ENCODE peak calls at places on chromosomes 12 and 14, in five cellular contexts. U is activated naive CD8-positive, alpha-beta T cell treated with anti-CD3 and anti-CD28 coated beads for 36 hours; L is globus pallidus; I is HTR-8/SVneo; E is choroid plexus epithelial cell. G is an unnamed sample.

GRCh38 chr14:88470542-88471440 is 84.0 kb downstream of the PTPN21 start:
- DNase-seq in U (no peak), L (no peak), I (no peak), E (peak; percentile 17), G (no peak)

GRCh38 chr12:2179953-2180736 is 127.4 kb downstream of the CACNA1C start:
- DNase-seq in U (no peak), L (no peak), I (peak; percentile 69), E (peak; percentile 83), G (peak; percentile 10)

GRCh38 chr12:120639771-120640721 is at the start of gene CABP1:
- DNase-seq in U (peak; percentile 80), L (no peak), I (peak; percentile 54), E (no peak), G (peak; percentile 59)

GRCh38 chr12:117031843-117032592 is 67.2 kb downstream of the TESC start:
- DNase-seq in U (no peak), L (no peak), I (no peak), E (no peak), G (no peak)

GRCh38 chr12:121608301-121608700 is 18.0 kb upstream of the ORAI1 start:
- DNase-seq in U (no peak), L (no peak), I (no peak), E (no peak), G (no peak)

GRCh38 chr12:102106905-102107304 is 13.0 kb downstream of the NUP37 start:
- DNase-seq in U (no peak), L (no peak), I (no peak), E (no peak), G (no peak)

GRCh38 chr14:56199095-56199975 is 81.1 kb downstream of the PELI2 start:
- DNase-seq in U (no peak), L (no peak), I (no peak), E (peak; percentile 99), G (peak; percentile 22)

GRCh38 chr14:99067141-99067920 is 204.7 kb downstream of the BCL11B start:
- DNase-seq in U (no peak), L (no peak), I (no peak), E (no peak), G (no peak)

GRCh38 chr14:95437715-95438114 is 78.7 kb downstream of the SYNE3 start:
- DNase-seq in U (no peak), L (no peak), I (no peak), E (no peak), G (no peak)

GRCh38 chr12:30796508-30796780 is 41.7 kb upstream of the CAPRIN2 start:
- DNase-seq in U (peak; percentile 12), L (no peak), I (peak; percentile 75), E (peak; percentile 62), G (peak; percentile 6)

GRCh38 chr12:32821293-32822089 is 65.8 kb upstream of the YARS2 start:
- DNase-seq in U (no peak), L (no peak), I (peak; percentile 13), E (peak; percentile 71), G (no peak)

GRCh38 chr14:104954746-104955395 is 23.3 kb downstream of the AHNAK2 start:
- DNase-seq in U (no peak), L (no peak), I (no peak), E (no peak), G (no peak)

GRCh38 chr12:123062682-123063426 is 82.4 kb downstream of the ARL6IP4 start:
- DNase-seq in U (no peak), L (no peak), I (peak; percentile 58), E (peak; percentile 83), G (no peak)

GRCh38 chr12:84174115-84174514 is 738.5 kb downstream of the SLC6A15 start:
- DNase-seq in U (no peak), L (no peak), I (no peak), E (no peak), G (no peak)

GRCh38 chr14:101288436-101289229 is 272.7 kb upstream of the DIO3 start:
- DNase-seq in U (no peak), L (no peak), I (no peak), E (peak; percentile 0), G (peak; percentile 3)

GRCh38 chr12:42663621-42664020 is 74.1 kb upstream of the PRICKLE1 start:
- DNase-seq in U (no peak), L (no peak), I (no peak), E (no peak), G (no peak)

GRCh38 chr12:23066095-23066494 is 441.1 kb downstream of the ETNK1 start:
- DNase-seq in U (no peak), L (no peak), I (no peak), E (no peak), G (no peak)

GRCh38 chr12:114064497-114064896 is 98.4 kb upstream of the RBM19 start:
- DNase-seq in U (no peak), L (no peak), I (no peak), E (no peak), G (no peak)

GRCh38 chr12:98352218-98352811 is 163.1 kb upstream of the TMPO start:
- DNase-seq in U (no peak), L (no peak), I (peak; percentile 58), E (peak; percentile 89), G (no peak)

GRCh38 chr12:43069768-43070221 is 480.2 kb upstream of the PRICKLE1 start:
- DNase-seq in U (no peak), L (no peak), I (no peak), E (peak; percentile 31), G (peak; percentile 2)

GRCh38 chr14:73752297-73752992 is 38.3 kb upstream of the PNMA1 start:
- DNase-seq in U (no peak), L (no peak), I (peak; percentile 87), E (peak; percentile 67), G (peak; percentile 90)

GRCh38 chr12:53803703-53804102 is 51.9 kb upstream of the CISTR start:
- DNase-seq in U (no peak), L (no peak), I (no peak), E (no peak), G (no peak)

G was measured in thyroid gland.